ENCODE peak calls at places on chromosomes 4 and X, in ten cellular contexts. C is activated CD8-positive, alpha-beta memory T cell treated with anti-CD3 and anti-CD28 coated beads for 24 hours; O is mammary epithelial cell; U is stimulated activated CD4-positive, alpha-beta T cell treated with anti-CD3 and anti-CD28 coated beads, Interleukin-1b, Interleukin-23, amount 100 ng/mL, for 24 hours; P is activated B cell treated with CpG ODN at 0.5 μM for 24 hours; V is fibroblast of the conjunctiva; Q is MM.1S; H is iPS-NIHi11; X is NCI-H2227 treated with DMSO at 0.1 percent for 48 hours; W is right cardiac atrium. Y is an unnamed sample.

GRCh38 chr4:48898733-48899431 is 7.7 kb downstream of the OCIAD2 start:
- DNase-seq in C (no peak), O (no peak), U (no peak), P (no peak), V (no peak), Q (no peak), H (no peak), X (no peak), W (no peak), Y (no peak)

GRCh38 chrX:47223476-47224250 is 5.2 kb downstream of the CDK16 start:
- DNase-seq in C (no peak), O (no peak), U (no peak), P (no peak), V (no peak), Q (no peak), H (no peak), X (no peak), W (no peak), Y (no peak)

GRCh38 chr4:134777626-134778025 is 576.0 kb upstream of the PABPC4L start:
- DNase-seq in C (no peak), O (no peak), U (no peak), P (no peak), V (no peak), Q (peak), H (peak), X (no peak), W (no peak), Y (no peak)

GRCh38 chrX:130770615-130771014 is 132.4 kb downstream of the ENOX2 start:
- DNase-seq in C (no peak), O (peak), U (no peak), P (no peak), V (peak), Q (no peak), H (no peak), X (no peak), W (no peak), Y (no peak)

GRCh38 chr4:93646225-93646930 is 182.2 kb upstream of the ATOH1 start:
- DNase-seq in C (no peak), O (peak), U (no peak), P (no peak), V (no peak), Q (no peak), H (no peak), X (no peak), W (no peak), Y (no peak)

GRCh38 chrX:2325076-2325784 is 175.5 kb downstream of the DHRSX start:
- DNase-seq in C (peak), O (peak), U (peak), P (no peak), V (peak), Q (no peak), H (no peak), X (no peak), W (peak), Y (no peak)

GRCh38 chr4:74628808-74629616 is 165.3 kb downstream of the BTC start:
- DNase-seq in C (no peak), O (no peak), U (no peak), P (no peak), V (no peak), Q (no peak), H (no peak), X (no peak), W (no peak), Y (no peak)

GRCh38 chr4:74105656-74106275 is 6.8 kb upstream of the CXCL2 start:
- DNase-seq in C (no peak), O (no peak), U (no peak), P (no peak), V (no peak), Q (no peak), H (no peak), X (no peak), W (peak), Y (no peak)

GRCh38 chr4:8664031-8664805 is 71.7 kb downstream of the CPZ start:
- DNase-seq in C (no peak), O (no peak), U (no peak), P (no peak), V (no peak), Q (no peak), H (no peak), X (no peak), W (no peak), Y (no peak)

GRCh38 chr4:117249333-117249732 is 164.0 kb upstream of the TRAM1L1 start:
- DNase-seq in C (no peak), O (no peak), U (no peak), P (no peak), V (no peak), Q (peak), H (no peak), X (no peak), W (no peak), Y (no peak)

GRCh38 chrX:103658681-103659433 is 27.6 kb downstream of the MORF4L2 start:
- DNase-seq in C (no peak), O (no peak), U (no peak), P (no peak), V (no peak), Q (no peak), H (no peak), X (no peak), W (no peak), Y (no peak)

GRCh38 chr4:67204441-67204840 is 340.9 kb downstream of the CENPC start:
- DNase-seq in C (no peak), O (no peak), U (no peak), P (no peak), V (no peak), Q (no peak), H (peak), X (no peak), W (no peak), Y (no peak)

GRCh38 chr4:159451006-159451405 is 348.1 kb downstream of the RAPGEF2 start:
- DNase-seq in C (no peak), O (peak), U (no peak), P (no peak), V (no peak), Q (no peak), H (no peak), X (no peak), W (no peak), Y (no peak)

Y was measured in glutamatergic neuron.